ENCODE peak calls at places on chromosomes 11 and 22, in four cellular contexts. O, R, M and J are unnamed samples.

GRCh38 chr11:100739636-100740035 is 52.5 kb downstream of the ARHGAP42 start:
- DNase-seq in R (no peak), M (no peak), O (peak), J (peak)

GRCh38 chr11:63929616-63930015 is 9.2 kb upstream of the NAA40 start:
- DNase-seq in M (no peak), R (no peak), O (no peak), J (no peak)

GRCh38 chr11:114149689-114150407 is 90.3 kb downstream of the ZBTB16 start:
- DNase-seq in M (peak), R (no peak), O (no peak), J (no peak)

GRCh38 chr22:26045051-26045450 is 124.2 kb upstream of the SEZ6L start:
- DNase-seq in M (no peak), O (no peak), R (no peak), J (no peak)

GRCh38 chr11:65891180-65892136 is 985 bp downstream of the CCDC85B start:
- DNase-seq in R (no peak), O (no peak), M (peak), J (no peak)

GRCh38 chr11:125923012-125923579 is 18.8 kb downstream of the DDX25 start:
- DNase-seq in R (peak), O (peak), M (peak), J (peak)

GRCh38 chr22:35915477-35916013 is 113.1 kb downstream of the RBFOX2 start:
- DNase-seq in M (peak), O (no peak), R (no peak), J (no peak)

GRCh38 chr22:28424427-28425080 is 255.1 kb downstream of the TTC28 start:
- DNase-seq in M (no peak), O (no peak), R (no peak), J (no peak)

GRCh38 chr11:27875480-27876208 is 175.4 kb upstream of the BDNF start:
- DNase-seq in M (no peak), R (no peak), O (no peak), J (no peak)

GRCh38 chr11:17763703-17764102 is 29.1 kb downstream of the KCNC1 start:
- DNase-seq in M (no peak), O (no peak), R (no peak), J (no peak)

GRCh38 chr22:28442951-28443876 is 236.4 kb downstream of the TTC28 start:
- DNase-seq in M (peak), R (peak), O (no peak), J (no peak)

GRCh38 chr22:41444360-41445170 is 2.0 kb downstream of the TOB2 start:
- DNase-seq in R (peak), M (peak), O (peak), J (peak)

GRCh38 chr11:2416765-2417164 is 16.2 kb downstream of the TSSC4 start:
- DNase-seq in R (no peak), M (no peak), O (no peak), J (no peak)

GRCh38 chr11:46903846-46904245 is 14.5 kb downstream of the LRP4 start:
- DNase-seq in R (no peak), M (no peak), O (no peak), J (no peak)

GRCh38 chr11:71447791-71448256 is 369 bp downstream of the DHCR7 start:
- DNase-seq in M (peak), R (peak), O (no peak), J (no peak)

GRCh38 chr11:125394306-125394705 is 101.8 kb downstream of the FEZ1 start:
- DNase-seq in O (no peak), R (no peak), M (no peak), J (no peak)

GRCh38 chr11:95501761-95502266 is 270.8 kb upstream of the SESN3 start:
- DNase-seq in R (no peak), M (no peak), O (no peak), J (no peak)

GRCh38 chr22:46336119-46337078 is 885 bp downstream of the TRMU start:
- DNase-seq in R (peak), O (no peak), M (peak), J (no peak)

GRCh38 chr22:39475337-39475736 is 18.5 kb downstream of the MGAT3 start:
- DNase-seq in M (no peak), R (no peak), O (no peak), J (no peak)

GRCh38 chr22:50298266-50298637 is 9.2 kb downstream of the PLXNB2 start:
- DNase-seq in M (no peak), R (no peak), O (no peak), J (no peak)
- H3K4me3 ChIP-seq in M (no peak), R (no peak), O (no peak), J (no peak)

DNA sequence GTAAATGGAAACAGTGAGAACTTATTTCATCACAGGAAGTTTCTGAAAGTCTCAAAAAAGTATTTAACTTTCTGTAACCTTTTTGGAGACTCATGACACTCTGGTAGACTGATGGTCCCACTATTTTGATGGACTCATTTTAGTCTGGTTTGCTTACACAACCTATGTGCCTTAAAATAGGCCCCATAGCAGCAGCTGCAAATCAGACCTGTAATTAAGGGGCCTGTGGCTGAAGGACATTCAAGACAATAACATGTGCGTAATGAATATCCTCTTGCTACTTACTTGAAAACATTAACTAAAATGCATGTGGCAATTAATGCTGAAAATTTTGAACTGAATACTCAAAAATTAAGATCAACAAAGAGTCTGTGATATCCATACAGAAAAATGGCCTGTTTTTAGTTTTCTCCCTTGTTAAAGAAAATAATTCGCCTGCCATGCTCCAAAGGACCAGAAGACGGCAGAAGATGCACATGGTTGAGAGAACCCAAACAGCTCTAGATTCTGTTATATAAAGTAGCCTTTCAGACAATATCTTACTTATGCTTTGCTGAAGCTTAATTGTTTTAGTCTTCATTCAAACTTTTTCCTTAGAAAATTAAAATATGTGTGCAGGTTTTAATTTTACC is 568.5 kb downstream of the KCNA4 start:
- DNase-seq in M (peak), O (no peak), R (no peak), J (no peak)
- TF ChIP-seq CTCF in M (peak), O (peak), R (no peak), J (peak)

GRCh38 chr11:103272876-103273275 is 163.7 kb downstream of the DYNC2H1 start:
- DNase-seq in M (no peak), O (no peak), R (no peak), J (no peak)
- H3K4me3 ChIP-seq in M (no peak), O (no peak), R (no peak), J (no peak)

DNA sequence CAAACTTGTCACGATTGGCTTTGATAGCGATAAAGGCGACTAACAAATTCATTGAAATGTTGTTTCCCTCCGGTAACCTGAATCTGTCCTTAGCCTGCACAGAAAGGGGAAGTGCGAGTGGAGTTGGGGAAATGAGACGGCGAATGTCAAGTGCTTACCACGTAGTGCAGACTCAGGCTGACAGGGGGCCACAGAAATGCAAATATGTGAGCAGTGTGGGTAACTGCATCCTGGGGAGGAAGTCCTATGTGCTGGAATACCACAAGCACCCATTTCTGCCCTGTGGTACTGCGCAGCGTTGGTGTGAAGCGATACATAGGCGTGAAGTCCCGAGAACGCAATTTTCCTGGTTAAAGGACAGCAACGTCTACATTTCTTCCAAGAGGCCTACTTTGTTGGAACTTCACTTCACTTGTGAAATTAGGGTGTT is 869 bp upstream of the EIF4ENIF1 start:
- DNase-seq in O (no peak), R (peak), M (peak), J (no peak)
- TF ChIP-seq CTCF in O (no peak), R (no peak), M (no peak), J (peak)

GRCh38 chr11:44016129-44016528 is 31.7 kb upstream of the ACCSL start:
- DNase-seq in O (no peak), R (no peak), M (peak), J (peak)

GRCh38 chr11:44016546-44017442 is 31.0 kb upstream of the ACCSL start:
- DNase-seq in O (no peak), M (no peak), R (no peak), J (no peak)

GRCh38 chr11:44014968-44015623 is 32.7 kb upstream of the ACCSL start:
- DNase-seq in O (no peak), M (no peak), R (no peak), J (no peak)

GRCh38 chr11:44017443-44018126 is 30.2 kb upstream of the ACCSL start:
- DNase-seq in R (no peak), O (no peak), M (no peak), J (no peak)

DNA sequence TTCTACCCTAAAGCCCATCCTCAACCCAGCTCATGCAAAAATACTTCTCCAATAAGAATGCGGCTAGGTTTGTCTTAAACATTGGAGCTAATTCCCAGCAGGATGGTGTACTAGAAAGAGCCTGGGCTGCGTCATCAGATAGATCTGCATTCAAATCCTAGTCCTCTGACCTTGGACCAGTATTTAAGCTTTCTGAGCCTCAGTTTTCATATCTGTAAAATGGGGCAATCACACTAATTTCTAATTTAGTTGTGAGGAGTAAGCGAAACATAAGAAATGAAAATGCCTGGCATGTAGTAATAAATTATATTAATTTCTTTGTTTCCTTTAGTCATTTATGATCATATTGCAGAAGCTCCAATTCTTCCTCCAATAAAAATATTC is 32.2 kb upstream of the ACCSL start:
- DNase-seq in O (no peak), R (no peak), M (no peak), J (no peak)
- H3K4me3 ChIP-seq in O (no peak), R (no peak), M (no peak), J (no peak)

GRCh38 chr22:29700206-29700948 is 19.4 kb upstream of the CABP7 start:
- DNase-seq in O (no peak), R (no peak), M (peak), J (no peak)

GRCh38 chr22:29700949-29701927 is 18.6 kb upstream of the CABP7 start:
- DNase-seq in M (no peak), R (peak), O (no peak), J (no peak)

GRCh38 chr22:29703595-29704195 is 16.1 kb upstream of the CABP7 start:
- DNase-seq in O (no peak), R (no peak), M (no peak), J (no peak)

GRCh38 chr22:29702931-29703594 is 16.7 kb upstream of the CABP7 start:
- DNase-seq in R (no peak), M (no peak), O (no peak), J (no peak)

GRCh38 chr22:29702025-29702930 is 17.5 kb upstream of the CABP7 start:
- DNase-seq in O (no peak), R (peak), M (no peak), J (no peak)
- TF ChIP-seq CTCF in O (peak), R (no peak), M (no peak), J (no peak)

GRCh38 chr11:129023968-129024676 is 81.5 kb upstream of the TP53AIP1 start:
- DNase-seq in O (no peak), M (peak), R (peak), J (no peak)
- H3K4me3 ChIP-seq in O (no peak), M (no peak), R (no peak), J (no peak)

GRCh38 chr11:33829430-33830141 is 55.3 kb upstream of the FBXO3 start:
- DNase-seq in O (peak), R (peak), M (peak), J (peak)

GRCh38 chr11:33832676-33833075 is 58.4 kb upstream of the FBXO3 start:
- DNase-seq in M (no peak), O (no peak), R (no peak), J (no peak)

GRCh38 chr11:33830903-33831648 is 56.8 kb upstream of the FBXO3 start:
- DNase-seq in O (no peak), R (no peak), M (no peak), J (no peak)

GRCh38 chr11:33835143-33835878 is 56.6 kb downstream of the LMO2 start:
- DNase-seq in O (peak), R (peak), M (peak), J (peak)
- TF ChIP-seq CTCF in O (peak), R (no peak), M (peak), J (no peak)

GRCh38 chr11:67376421-67376820 is 3.0 kb upstream of the CLCF1 start:
- DNase-seq in R (no peak), O (no peak), M (no peak), J (no peak)
- H3K4me3 ChIP-seq in R (no peak), O (no peak), M (no peak), J (no peak)

DNA sequence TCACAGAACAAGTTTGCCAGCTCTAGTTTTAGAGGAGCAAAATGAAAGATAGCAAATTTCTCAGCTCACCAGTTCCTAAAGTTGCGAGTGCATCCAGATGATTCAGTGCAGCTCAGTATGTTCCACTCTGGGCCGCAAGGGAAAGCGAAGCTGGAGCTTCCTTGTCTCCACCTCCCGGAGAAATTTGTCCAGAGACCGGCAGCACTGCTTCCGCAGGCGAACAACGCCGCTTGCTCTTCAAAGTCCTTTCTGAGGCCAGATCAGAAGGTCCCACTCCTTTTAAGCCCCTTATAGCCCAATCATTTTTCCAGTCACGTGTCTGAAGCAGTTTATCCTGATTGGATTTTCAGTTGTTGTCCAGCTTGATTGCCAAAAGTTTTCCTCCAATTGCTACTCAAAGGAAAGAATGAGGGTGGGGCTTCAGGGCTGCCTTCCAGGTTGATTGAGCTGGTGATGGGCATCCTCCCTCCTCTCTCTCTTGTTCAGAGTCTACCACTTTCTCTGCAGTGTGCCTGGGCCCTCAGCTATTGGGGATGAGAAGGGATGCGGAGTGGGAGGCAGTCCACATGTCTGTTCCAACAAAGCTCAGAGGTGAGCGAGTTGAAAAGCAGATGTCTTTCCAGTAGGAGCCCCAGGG is at the start of gene ZNF280A:
- DNase-seq in R (no peak), M (peak), O (no peak), J (no peak)
- TF ChIP-seq CTCF in R (no peak), M (no peak), O (no peak), J (no peak)